ENCODE peak calls at places on chromosomes 12 and 14, in four cellular contexts. B is IMR-90; S is fibroblast of lung; F is CD8-positive, alpha-beta T cell. X is an unnamed sample.
A peak's percentile ranks its signal among the peaks of the same experiment; 100 is the strongest.

GRCh38 chr14:70188608-70189540 is at the start of gene SLC8A3:
- DNase-seq in B (peak; percentile 37), S (peak; percentile 42), F (no peak), X (peak; percentile 19)

GRCh38 chr14:53714495-53715389 is 241.9 kb downstream of the BMP4 start:
- DNase-seq in B (no peak), S (no peak), F (no peak), X (no peak)

GRCh38 chr12:50642035-50642451 is 121.9 kb upstream of the ATF1 start:
- DNase-seq in B (peak; percentile 89), S (peak; percentile 55), F (no peak), X (peak; percentile 54)

GRCh38 chr12:112908548-112908947 is 1.8 kb downstream of the OAS1 start:
- DNase-seq in B (no peak), S (no peak), F (no peak), X (no peak)

GRCh38 chr12:62319058-62319457 is 58.9 kb downstream of the USP15 start:
- DNase-seq in B (no peak), S (no peak), F (no peak), X (no peak)

GRCh38 chr12:45994736-45995135 is 4.4 kb upstream of the SCAF11 start:
- DNase-seq in B (no peak), S (no peak), F (no peak), X (no peak)

GRCh38 chr12:89975578-89975977 is 266.9 kb upstream of the ATP2B1 start:
- DNase-seq in B (no peak), S (no peak), F (no peak), X (no peak)

GRCh38 chr14:96177766-96178377 is 26.8 kb upstream of the BDKRB2 start:
- DNase-seq in B (no peak), S (no peak), F (no peak), X (peak; percentile 51)

GRCh38 chr12:114656906-114657596 is 26.9 kb downstream of the TBX3 start:
- DNase-seq in B (no peak), S (peak; percentile 36), F (no peak), X (no peak)

GRCh38 chr12:129193263-129193871 is 340.1 kb downstream of the GLT1D1 start:
- DNase-seq in B (no peak), S (no peak), F (no peak), X (peak; percentile 5)

GRCh38 chr14:78446807-78447206 is 276.6 kb downstream of the NRXN3 start:
- DNase-seq in B (no peak), S (no peak), F (no peak), X (peak; percentile 15)

GRCh38 chr14:51967521-51967920 is 21.8 kb upstream of the RTRAF start:
- DNase-seq in B (peak; percentile 41), S (no peak), F (no peak), X (no peak)

GRCh38 chr14:102862154-102862772 is 60.2 kb upstream of the AMN start:
- DNase-seq in B (no peak), S (no peak), F (no peak), X (no peak)

GRCh38 chr12:69321356-69321755 is 26.8 kb upstream of the LYZ start:
- DNase-seq in B (no peak), S (no peak), F (no peak), X (no peak)

GRCh38 chr12:115404761-115405470 is 720.9 kb upstream of the TBX3 start:
- DNase-seq in B (peak; percentile 92), S (peak; percentile 51), F (no peak), X (peak; percentile 89)

GRCh38 chr12:50241178-50241577 is 42.1 kb downstream of the LIMA1 start:
- DNase-seq in B (peak; percentile 77), S (peak; percentile 76), F (no peak), X (no peak)

GRCh38 chr12:70849265-70849960 is 71.1 kb downstream of the PTPRR start:
- DNase-seq in B (peak; percentile 0), S (peak; percentile 71), F (no peak), X (peak; percentile 62)

GRCh38 chr14:68140111-68140741 is 320.6 kb downstream of the RAD51B start:
- DNase-seq in B (peak; percentile 99), S (peak; percentile 96), F (no peak), X (peak; percentile 99)

GRCh38 chr14:29905549-29905948 is 22.1 kb downstream of the PRKD1 start:
- DNase-seq in B (no peak), S (no peak), F (no peak), X (no peak)

GRCh38 chr12:112367986-112368385 is 14.2 kb downstream of the HECTD4 start:
- DNase-seq in B (no peak), S (no peak), F (no peak), X (no peak)

GRCh38 chr12:113439606-113440030 is 17.4 kb downstream of the SDSL start:
- DNase-seq in B (peak; percentile 31), S (peak; percentile 35), F (no peak), X (peak; percentile 28)

GRCh38 chr12:86727151-86727550 is 471.0 kb upstream of the MGAT4C start:
- DNase-seq in B (peak; percentile 68), S (peak; percentile 93), F (no peak), X (peak; percentile 69)

GRCh38 chr14:68283378-68284123 is 464.0 kb downstream of the RAD51B start:
- DNase-seq in B (no peak), S (no peak), F (peak; percentile 72), X (no peak)

GRCh38 chr14:69287096-69287991 is 27.4 kb downstream of the GALNT16 start:
- DNase-seq in B (no peak), S (no peak), F (no peak), X (peak; percentile 63)

GRCh38 chr12:11696084-11696483 is 46.6 kb downstream of the ETV6 start:
- DNase-seq in B (no peak), S (no peak), F (no peak), X (no peak)

GRCh38 chr12:63400746-63401145 is 249.7 kb upstream of the AVPR1A start:
- DNase-seq in B (peak; percentile 24), S (peak; percentile 3), F (no peak), X (no peak)

GRCh38 chr14:71005076-71005475 is 97.8 kb downstream of the PCNX1 start:
- DNase-seq in B (no peak), S (no peak), F (no peak), X (no peak)

GRCh38 chr12:101700299-101700820 is 2.9 kb downstream of the CHPT1 start:
- DNase-seq in B (no peak), S (no peak), F (no peak), X (no peak)

GRCh38 chr12:93915411-93915810 is 233.0 kb upstream of the PLXNC1 start:
- DNase-seq in B (no peak), S (no peak), F (no peak), X (no peak)

GRCh38 chr14:78075033-78075432 is 95.1 kb upstream of the NRXN3 start:
- DNase-seq in B (no peak), S (no peak), F (no peak), X (no peak)

GRCh38 chr12:76568130-76568529 is 8.6 kb upstream of the OSBPL8 start:
- DNase-seq in B (no peak), S (no peak), F (no peak), X (no peak)

GRCh38 chr12:130044991-130045621 is 117.2 kb upstream of the FZD10 start:
- DNase-seq in B (no peak), S (no peak), F (no peak), X (no peak)

GRCh38 chr14:79468491-79468890 is 742.8 kb downstream of the DIO2 start:
- DNase-seq in B (no peak), S (no peak), F (no peak), X (no peak)

GRCh38 chr12:2752676-2753371 is 41.9 kb upstream of the FKBP4 start:
- DNase-seq in B (peak; percentile 57), S (peak; percentile 60), F (peak; percentile 80), X (peak; percentile 53)
- TF ChIP-seq CTCF in B (peak; percentile 46), S (peak; percentile 10), F (no peak), X (peak; percentile 33)

GRCh38 chr12:54217309-54217661 is 28.5 kb upstream of the SMUG1 start:
- DNase-seq in B (no peak), S (no peak), F (no peak), X (no peak)
- H3K4me3 ChIP-seq in B (peak overlapping the region; percentile 16), S (peak overlapping the region; percentile 51), F (no peak overlapping the region), X (peak overlapping the region; percentile 26)

GRCh38 chr12:2273751-2274150 is 221.0 kb downstream of the CACNA1C start:
- DNase-seq in B (no peak), S (no peak), F (no peak), X (no peak)

GRCh38 chr12:2270846-2271245 is 218.1 kb downstream of the CACNA1C start:
- DNase-seq in B (no peak), S (no peak), F (no peak), X (no peak)

GRCh38 chr12:2274733-2275132 is 221.9 kb downstream of the CACNA1C start:
- DNase-seq in B (no peak), S (no peak), F (no peak), X (no peak)

GRCh38 chr12:2271961-2272360 is 219.2 kb downstream of the CACNA1C start:
- DNase-seq in B (no peak), S (no peak), F (no peak), X (no peak)

DNA sequence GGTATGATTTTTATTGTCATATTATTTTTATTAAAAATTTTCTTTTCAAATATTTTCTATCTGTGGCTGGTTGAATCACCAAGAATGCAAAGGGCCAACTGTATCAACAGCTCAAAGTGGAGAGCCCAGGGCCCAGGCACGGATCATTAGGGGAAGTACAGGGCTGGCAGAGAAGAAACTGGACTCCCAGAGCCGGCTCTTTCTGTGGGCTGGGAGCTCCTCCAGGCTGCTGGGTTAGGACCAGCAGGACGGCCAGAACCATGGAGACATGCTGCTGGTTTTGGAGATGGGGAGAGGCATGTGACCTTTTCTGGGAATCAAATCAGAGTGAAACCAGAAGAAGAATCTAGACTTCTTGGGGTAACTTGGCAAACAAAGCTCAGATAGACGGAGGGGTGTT is 220.5 kb downstream of the CACNA1C start:
- DNase-seq in B (peak; percentile 83), S (peak; percentile 58), F (no peak), X (peak; percentile 62)
- TF ChIP-seq CTCF in B (peak; percentile 75), S (peak; percentile 46), F (no peak), X (peak; percentile 45)

GRCh38 chr14:104843006-104843405 is 22.1 kb upstream of the CEP170B start:
- DNase-seq in B (no peak), S (no peak), F (no peak), X (no peak)

GRCh38 chr14:104845834-104846441 is 19.1 kb upstream of the CEP170B start:
- DNase-seq in B (no peak), S (no peak), F (no peak), X (no peak)

GRCh38 chr14:104843442-104844305 is 21.4 kb upstream of the CEP170B start:
- DNase-seq in B (no peak), S (no peak), F (no peak), X (no peak)

GRCh38 chr14:104845033-104845666 is 19.9 kb upstream of the CEP170B start:
- DNase-seq in B (no peak), S (no peak), F (no peak), X (no peak)

GRCh38 chr14:104844306-104845032 is 20.6 kb upstream of the CEP170B start:
- DNase-seq in B (no peak), S (no peak), F (no peak), X (no peak)
- H3K4me3 ChIP-seq in B (no peak overlapping the region), S (no peak overlapping the region), F (no peak overlapping the region), X (no peak overlapping the region)

GRCh38 chr12:131833896-131834641 is 5.9 kb downstream of the MMP17 start:
- DNase-seq in B (peak; percentile 37), S (peak; percentile 40), F (no peak), X (peak; percentile 62)
- TF ChIP-seq CTCF in B (peak; percentile 49), S (peak; percentile 51), F (no peak), X (peak; percentile 68)

X was measured in fibroblast of mammary gland.